ENCODE peak calls at places on chromosomes 11 and 22, in eight cellular contexts. One of them, this sample, is unnamed.
A peak's percentile ranks its signal among the peaks of the same experiment; 100 is the strongest.

GRCh38 chr11:1877211-1878133 is 14.2 kb downstream of the PRR33 start:
- DNase-seq in CD4-positive, CD25-positive, alpha-beta regulatory T cell: no peak
- DNase-seq in lower lobe of right lung: peak; percentile 47
- DNase-seq in prostate gland: peak; percentile 33
- DNase-seq in neuronal stem cell: no peak
- DNase-seq in tibial artery: peak; percentile 86
- DNase-seq in PC-3: peak; percentile 8
- DNase-seq in aorta: peak; percentile 88
- DNase-seq in this sample: peak; percentile 7

GRCh38 chr22:42174062-42174461 is 43.5 kb upstream of the CYP2D6 start:
- DNase-seq in lower lobe of right lung: no peak
- DNase-seq in PC-3: no peak
- DNase-seq in tibial artery: no peak
- DNase-seq in neuronal stem cell: no peak
- DNase-seq in CD4-positive, CD25-positive, alpha-beta regulatory T cell: no peak
- DNase-seq in prostate gland: no peak
- DNase-seq in aorta: no peak
- DNase-seq in this sample: no peak

GRCh38 chr11:76788661-76789442 is 5.7 kb downstream of the TSKU start:
- DNase-seq in lower lobe of right lung: peak; percentile 83
- DNase-seq in prostate gland: peak; percentile 93
- DNase-seq in aorta: peak; percentile 74
- DNase-seq in tibial artery: peak; percentile 67
- DNase-seq in CD4-positive, CD25-positive, alpha-beta regulatory T cell: no peak
- DNase-seq in neuronal stem cell: no peak
- DNase-seq in PC-3: peak; percentile 99
- DNase-seq in this sample: no peak

GRCh38 chr11:73195191-73196007 is 22.7 kb upstream of the P2RY2 start:
- DNase-seq in PC-3: peak; percentile 99
- DNase-seq in aorta: peak; percentile 33
- DNase-seq in lower lobe of right lung: no peak
- DNase-seq in prostate gland: peak; percentile 54
- DNase-seq in neuronal stem cell: no peak
- DNase-seq in tibial artery: no peak
- DNase-seq in CD4-positive, CD25-positive, alpha-beta regulatory T cell: no peak
- DNase-seq in this sample: no peak

GRCh38 chr11:119478711-119479285 is 55.8 kb upstream of the THY1 start:
- DNase-seq in aorta: no peak
- DNase-seq in PC-3: no peak
- DNase-seq in prostate gland: peak; percentile 2
- DNase-seq in lower lobe of right lung: no peak
- DNase-seq in tibial artery: peak; percentile 40
- DNase-seq in CD4-positive, CD25-positive, alpha-beta regulatory T cell: no peak
- DNase-seq in neuronal stem cell: no peak
- DNase-seq in this sample: no peak

GRCh38 chr22:24894220-24894975 is 52.1 kb downstream of the LHFPL7 start:
- DNase-seq in prostate gland: peak; percentile 96
- DNase-seq in aorta: peak; percentile 92
- DNase-seq in neuronal stem cell: no peak
- DNase-seq in tibial artery: peak; percentile 97
- DNase-seq in lower lobe of right lung: peak; percentile 88
- DNase-seq in PC-3: peak; percentile 95
- DNase-seq in CD4-positive, CD25-positive, alpha-beta regulatory T cell: no peak
- DNase-seq in this sample: no peak

GRCh38 chr11:45337583-45338360 is 51.6 kb upstream of the SYT13 start:
- DNase-seq in CD4-positive, CD25-positive, alpha-beta regulatory T cell: no peak
- DNase-seq in lower lobe of right lung: no peak
- DNase-seq in PC-3: no peak
- DNase-seq in aorta: no peak
- DNase-seq in neuronal stem cell: no peak
- DNase-seq in tibial artery: no peak
- DNase-seq in prostate gland: no peak
- DNase-seq in this sample: no peak

GRCh38 chr22:50014053-50014501 is 1.5 kb upstream of the IL17REL start:
- DNase-seq in aorta: peak; percentile 71
- DNase-seq in tibial artery: no peak
- DNase-seq in PC-3: no peak
- DNase-seq in neuronal stem cell: no peak
- DNase-seq in lower lobe of right lung: peak; percentile 39
- DNase-seq in prostate gland: no peak
- DNase-seq in CD4-positive, CD25-positive, alpha-beta regulatory T cell: no peak
- DNase-seq in this sample: no peak

GRCh38 chr11:75165721-75166120 is 14.8 kb downstream of the SLCO2B1 start:
- DNase-seq in CD4-positive, CD25-positive, alpha-beta regulatory T cell: no peak
- DNase-seq in lower lobe of right lung: no peak
- DNase-seq in prostate gland: no peak
- DNase-seq in aorta: no peak
- DNase-seq in tibial artery: no peak
- DNase-seq in neuronal stem cell: no peak
- DNase-seq in PC-3: no peak
- DNase-seq in this sample: no peak

GRCh38 chr11:75167617-75168016 is 16.7 kb downstream of the SLCO2B1 start:
- DNase-seq in CD4-positive, CD25-positive, alpha-beta regulatory T cell: no peak
- DNase-seq in tibial artery: no peak
- DNase-seq in lower lobe of right lung: no peak
- DNase-seq in aorta: no peak
- DNase-seq in neuronal stem cell: no peak
- DNase-seq in PC-3: no peak
- DNase-seq in prostate gland: no peak
- DNase-seq in this sample: no peak

GRCh38 chr11:75164318-75164827 is 13.5 kb downstream of the SLCO2B1 start:
- DNase-seq in neuronal stem cell: no peak
- DNase-seq in CD4-positive, CD25-positive, alpha-beta regulatory T cell: no peak
- DNase-seq in aorta: no peak
- DNase-seq in lower lobe of right lung: no peak
- DNase-seq in tibial artery: no peak
- DNase-seq in prostate gland: no peak
- DNase-seq in PC-3: no peak
- DNase-seq in this sample: no peak

GRCh38 chr11:75169101-75169885 is 18.4 kb downstream of the SLCO2B1 start:
- DNase-seq in tibial artery: no peak
- DNase-seq in neuronal stem cell: no peak
- DNase-seq in prostate gland: no peak
- DNase-seq in lower lobe of right lung: no peak
- DNase-seq in CD4-positive, CD25-positive, alpha-beta regulatory T cell: no peak
- DNase-seq in aorta: no peak
- DNase-seq in PC-3: no peak
- DNase-seq in this sample: no peak

GRCh38 chr11:75166791-75167190 is 15.9 kb downstream of the SLCO2B1 start:
- DNase-seq in neuronal stem cell: no peak
- DNase-seq in prostate gland: no peak
- DNase-seq in aorta: no peak
- DNase-seq in PC-3: no peak
- DNase-seq in tibial artery: no peak
- DNase-seq in lower lobe of right lung: no peak
- DNase-seq in CD4-positive, CD25-positive, alpha-beta regulatory T cell: no peak
- DNase-seq in this sample: no peak
- H3K27me3 ChIP-seq in neuronal stem cell: no peaks in the 10 kb centered on the region
- H3K27me3 ChIP-seq in prostate gland: no peaks in the 10 kb centered on the region
- H3K27me3 ChIP-seq in aorta: no peaks in the 10 kb centered on the region
- H3K27me3 ChIP-seq in PC-3: peaks cover 72% of the 10 kb centered on the region
- H3K27me3 ChIP-seq in tibial artery: no peaks in the 10 kb centered on the region
- H3K27me3 ChIP-seq in lower lobe of right lung: no peaks in the 10 kb centered on the region
- H3K27me3 ChIP-seq in CD4-positive, CD25-positive, alpha-beta regulatory T cell: no peaks in the 10 kb centered on the region
- H3K27me3 ChIP-seq in this sample: peaks cover 2% of the 10 kb centered on the region

GRCh38 chr11:68017858-68018729 is 8.0 kb downstream of the ALDH3B1 start:
- DNase-seq in tibial artery: no peak
- DNase-seq in neuronal stem cell: no peak
- DNase-seq in PC-3: no peak
- DNase-seq in aorta: no peak
- DNase-seq in lower lobe of right lung: no peak
- DNase-seq in prostate gland: no peak
- DNase-seq in CD4-positive, CD25-positive, alpha-beta regulatory T cell: no peak
- DNase-seq in this sample: no peak
- H3K9me3 ChIP-seq in tibial artery: no peaks in the 10 kb centered on the region
- H3K9me3 ChIP-seq in neuronal stem cell: no peaks in the 10 kb centered on the region
- H3K9me3 ChIP-seq in PC-3: no peaks in the 10 kb centered on the region
- H3K9me3 ChIP-seq in aorta: no peaks in the 10 kb centered on the region
- H3K9me3 ChIP-seq in lower lobe of right lung: no peaks in the 10 kb centered on the region
- H3K9me3 ChIP-seq in prostate gland: no peaks in the 10 kb centered on the region
- H3K9me3 ChIP-seq in CD4-positive, CD25-positive, alpha-beta regulatory T cell: no peaks in the 10 kb centered on the region
- H3K9me3 ChIP-seq in this sample: no peaks in the 10 kb centered on the region

DNA sequence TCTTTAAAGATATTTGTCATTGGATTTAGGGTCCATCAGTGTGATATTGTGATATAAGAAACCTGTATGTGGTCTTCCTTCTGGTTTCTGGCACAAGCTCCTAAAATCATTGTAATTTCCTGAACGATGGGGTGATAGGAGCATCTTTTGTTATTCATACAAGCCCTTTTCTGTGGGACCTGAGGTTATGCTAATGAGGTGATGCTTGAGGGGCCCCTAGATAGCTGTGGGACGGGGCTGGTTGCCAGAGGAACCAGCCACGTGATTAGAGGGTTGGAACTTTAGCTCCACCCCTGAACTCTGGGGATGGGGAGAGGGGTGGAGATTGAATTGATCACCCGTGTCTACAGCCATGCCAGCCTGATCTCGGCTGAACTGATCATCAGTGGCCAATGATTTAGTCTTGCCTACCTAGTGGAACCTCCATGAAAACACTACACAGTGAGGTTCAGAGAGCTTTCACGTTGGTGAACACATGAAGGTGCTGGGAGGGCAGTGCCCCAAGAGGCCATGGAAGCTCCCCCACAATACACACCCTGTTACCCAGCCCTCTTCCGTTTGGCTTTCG is 62.8 kb downstream of the BCR start:
- DNase-seq in tibial artery: no peak
- DNase-seq in lower lobe of right lung: no peak
- DNase-seq in aorta: no peak
- DNase-seq in CD4-positive, CD25-positive, alpha-beta regulatory T cell: peak; percentile 36
- DNase-seq in neuronal stem cell: peak; percentile 72
- DNase-seq in prostate gland: no peak
- DNase-seq in PC-3: no peak
- DNase-seq in this sample: peak; percentile 74
- H3K4me1 ChIP-seq in tibial artery: no peaks in the 10 kb centered on the region
- H3K4me1 ChIP-seq in lower lobe of right lung: peaks cover 24% of the 10 kb centered on the region
- H3K4me1 ChIP-seq in aorta: no peaks in the 10 kb centered on the region
- H3K4me1 ChIP-seq in CD4-positive, CD25-positive, alpha-beta regulatory T cell: peaks cover 39% of the 10 kb centered on the region
- H3K4me1 ChIP-seq in neuronal stem cell: peaks cover 34% of the 10 kb centered on the region
- H3K4me1 ChIP-seq in prostate gland: no peaks in the 10 kb centered on the region
- H3K4me1 ChIP-seq in PC-3: peaks cover 6% of the 10 kb centered on the region
- H3K4me1 ChIP-seq in this sample: peaks cover 17% of the 10 kb centered on the region

DNA sequence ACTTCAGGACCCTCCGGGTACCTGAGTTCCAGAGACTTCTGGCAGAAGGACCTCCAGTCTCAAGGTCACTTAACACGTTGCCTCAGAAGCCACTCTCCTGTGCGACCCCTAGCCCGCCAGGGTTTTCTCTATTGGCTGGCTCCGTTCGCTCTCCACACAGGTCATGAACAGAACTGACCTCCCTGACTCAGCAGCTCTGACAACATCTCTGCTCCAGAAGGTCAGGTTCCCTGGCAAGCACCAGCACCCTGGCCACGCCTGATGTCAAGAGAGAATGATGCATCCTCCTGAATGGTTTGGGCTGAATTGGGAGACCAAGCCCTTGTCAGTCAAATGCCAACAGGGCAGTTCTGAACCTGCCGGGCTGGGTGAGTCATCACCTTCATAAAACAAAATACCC is 84.3 kb upstream of the TMEM45B start:
- DNase-seq in neuronal stem cell: no peak
- DNase-seq in aorta: no peak
- DNase-seq in lower lobe of right lung: no peak
- DNase-seq in prostate gland: no peak
- DNase-seq in CD4-positive, CD25-positive, alpha-beta regulatory T cell: no peak
- DNase-seq in PC-3: peak; percentile 86
- DNase-seq in tibial artery: no peak
- DNase-seq in this sample: no peak
- H3K27me3 ChIP-seq in neuronal stem cell: no peaks in the 10 kb centered on the region
- H3K27me3 ChIP-seq in aorta: no peaks in the 10 kb centered on the region
- H3K27me3 ChIP-seq in lower lobe of right lung: no peaks in the 10 kb centered on the region
- H3K27me3 ChIP-seq in prostate gland: no peaks in the 10 kb centered on the region
- H3K27me3 ChIP-seq in CD4-positive, CD25-positive, alpha-beta regulatory T cell: no peaks in the 10 kb centered on the region
- H3K27me3 ChIP-seq in PC-3: no peaks in the 10 kb centered on the region
- H3K27me3 ChIP-seq in tibial artery: no peaks in the 10 kb centered on the region
- H3K27me3 ChIP-seq in this sample: peaks cover 8% of the 10 kb centered on the region

GRCh38 chr11:67666303-67666645 is 8.1 kb downstream of the ALDH3B2 start:
- DNase-seq in CD4-positive, CD25-positive, alpha-beta regulatory T cell: no peak
- DNase-seq in aorta: no peak
- DNase-seq in neuronal stem cell: no peak
- DNase-seq in tibial artery: no peak
- DNase-seq in prostate gland: no peak
- DNase-seq in lower lobe of right lung: no peak
- DNase-seq in PC-3: no peak
- DNase-seq in this sample: no peak

GRCh38 chr11:67665537-67666302 is 8.7 kb downstream of the ALDH3B2 start:
- DNase-seq in CD4-positive, CD25-positive, alpha-beta regulatory T cell: no peak
- DNase-seq in tibial artery: peak; percentile 54
- DNase-seq in PC-3: peak; percentile 72
- DNase-seq in neuronal stem cell: no peak
- DNase-seq in prostate gland: peak; percentile 51
- DNase-seq in lower lobe of right lung: no peak
- DNase-seq in aorta: no peak
- DNase-seq in this sample: no peak

GRCh38 chr11:67663515-67664212 is 10.8 kb downstream of the ALDH3B2 start:
- DNase-seq in neuronal stem cell: no peak
- DNase-seq in lower lobe of right lung: no peak
- DNase-seq in PC-3: no peak
- DNase-seq in prostate gland: no peak
- DNase-seq in CD4-positive, CD25-positive, alpha-beta regulatory T cell: no peak
- DNase-seq in tibial artery: peak; percentile 55
- DNase-seq in aorta: no peak
- DNase-seq in this sample: no peak

GRCh38 chr11:67664213-67664585 is 10.2 kb downstream of the ALDH3B2 start:
- DNase-seq in aorta: no peak
- DNase-seq in prostate gland: no peak
- DNase-seq in tibial artery: peak; percentile 48
- DNase-seq in neuronal stem cell: no peak
- DNase-seq in CD4-positive, CD25-positive, alpha-beta regulatory T cell: no peak
- DNase-seq in lower lobe of right lung: no peak
- DNase-seq in PC-3: no peak
- DNase-seq in this sample: no peak

GRCh38 chr11:67664696-67665536 is 9.5 kb downstream of the ALDH3B2 start:
- DNase-seq in neuronal stem cell: no peak
- DNase-seq in lower lobe of right lung: no peak
- DNase-seq in aorta: no peak
- DNase-seq in tibial artery: peak; percentile 63
- DNase-seq in CD4-positive, CD25-positive, alpha-beta regulatory T cell: no peak
- DNase-seq in PC-3: no peak
- DNase-seq in prostate gland: no peak
- DNase-seq in this sample: no peak
- H3K9me3 ChIP-seq in neuronal stem cell: no peaks in the 10 kb centered on the region
- H3K9me3 ChIP-seq in lower lobe of right lung: no peaks in the 10 kb centered on the region
- H3K9me3 ChIP-seq in aorta: no peaks in the 10 kb centered on the region
- H3K9me3 ChIP-seq in tibial artery: no peaks in the 10 kb centered on the region
- H3K9me3 ChIP-seq in CD4-positive, CD25-positive, alpha-beta regulatory T cell: no peaks in the 10 kb centered on the region
- H3K9me3 ChIP-seq in PC-3: no peaks in the 10 kb centered on the region
- H3K9me3 ChIP-seq in prostate gland: no peaks in the 10 kb centered on the region
- H3K9me3 ChIP-seq in this sample: no peaks in the 10 kb centered on the region

This sample was measured in HAP-1.